ENCODE peak calls at places on chromosomes 7 and 10, in five cellular contexts. One of them, this sample, is unnamed.

GRCh38 chr7:4659551-4660286 is 22.4 kb upstream of the FOXK1 start:
- DNase-seq in kidney glomerular epithelial cell: no peak
- DNase-seq in neural progenitor cell: no peak
- DNase-seq in adrenal gland: no peak
- DNase-seq in SK-N-MC: no peak
- DNase-seq in this sample: no peak

GRCh38 chr10:110699859-110700468 is 55.8 kb downstream of the RBM20 start:
- DNase-seq in SK-N-MC: no peak
- DNase-seq in adrenal gland: no peak
- DNase-seq in neural progenitor cell: no peak
- DNase-seq in kidney glomerular epithelial cell: peak
- DNase-seq in this sample: no peak

GRCh38 chr10:48594799-48595198 is 10.1 kb downstream of the ARHGAP22 start:
- DNase-seq in adrenal gland: no peak
- DNase-seq in neural progenitor cell: peak
- DNase-seq in SK-N-MC: no peak
- DNase-seq in kidney glomerular epithelial cell: no peak
- DNase-seq in this sample: no peak

GRCh38 chr7:11281953-11282352 is 308.3 kb downstream of the PHF14 start:
- DNase-seq in neural progenitor cell: no peak
- DNase-seq in SK-N-MC: no peak
- DNase-seq in adrenal gland: no peak
- DNase-seq in kidney glomerular epithelial cell: no peak
- DNase-seq in this sample: no peak

GRCh38 chr7:157299613-157300405 is 37.0 kb upstream of the DNAJB6 start:
- DNase-seq in SK-N-MC: no peak
- DNase-seq in neural progenitor cell: no peak
- DNase-seq in adrenal gland: no peak
- DNase-seq in kidney glomerular epithelial cell: no peak
- DNase-seq in this sample: peak

GRCh38 chr7:24336461-24336860 is 52.5 kb downstream of the NPY start:
- DNase-seq in adrenal gland: no peak
- DNase-seq in kidney glomerular epithelial cell: no peak
- DNase-seq in neural progenitor cell: no peak
- DNase-seq in SK-N-MC: no peak
- DNase-seq in this sample: no peak

GRCh38 chr7:155208681-155209477 is 88.8 kb upstream of the INSIG1 start:
- DNase-seq in adrenal gland: no peak
- DNase-seq in kidney glomerular epithelial cell: no peak
- DNase-seq in SK-N-MC: no peak
- DNase-seq in neural progenitor cell: no peak
- DNase-seq in this sample: peak

GRCh38 chr10:84447701-84448400 is 119.5 kb downstream of the CCSER2 start:
- DNase-seq in kidney glomerular epithelial cell: peak
- DNase-seq in SK-N-MC: no peak
- DNase-seq in adrenal gland: no peak
- DNase-seq in neural progenitor cell: peak
- DNase-seq in this sample: no peak

GRCh38 chr7:149467321-149467859 is 6.5 kb upstream of the ZNF777 start:
- DNase-seq in kidney glomerular epithelial cell: no peak
- DNase-seq in neural progenitor cell: no peak
- DNase-seq in SK-N-MC: no peak
- DNase-seq in adrenal gland: no peak
- DNase-seq in this sample: no peak

GRCh38 chr10:9757176-9757575 is 1260.5 kb upstream of the CELF2 start:
- DNase-seq in SK-N-MC: no peak
- DNase-seq in kidney glomerular epithelial cell: no peak
- DNase-seq in neural progenitor cell: no peak
- DNase-seq in adrenal gland: no peak
- DNase-seq in this sample: no peak

GRCh38 chr7:131957338-131958025 is 401.1 kb upstream of the PODXL start:
- DNase-seq in kidney glomerular epithelial cell: peak
- DNase-seq in SK-N-MC: no peak
- DNase-seq in neural progenitor cell: no peak
- DNase-seq in adrenal gland: no peak
- DNase-seq in this sample: no peak